ENCODE peak calls at places on chromosomes 5 and 9, in eight cellular contexts. B is foreskin fibroblast, N is breast epithelium, V is tibial artery, Q is OCI-LY7, K is sigmoid colon, D is A549, R is mucosa of descending colon. G is an unnamed sample.

GRCh38 chr5:122849746-122850145 is 4.3 kb downstream of the SNX24 start:
- DNase-seq in V (no peak), N (no peak), K (no peak), D (no peak), Q (no peak), R (no peak), B (peak), G (no peak)

GRCh38 chr5:31149072-31149471 is 44.4 kb upstream of the CDH6 start:
- DNase-seq in R (no peak), N (no peak), B (no peak), Q (no peak), V (no peak), K (no peak), D (peak), G (no peak)

GRCh38 chr9:110340306-110340705 is 2.6 kb upstream of the TXNDC8 start:
- DNase-seq in B (peak), D (peak), R (no peak), V (no peak), Q (peak), K (no peak), N (no peak), G (no peak)

GRCh38 chr9:127885508-127886281 is 8.2 kb upstream of the AK1 start:
- DNase-seq in Q (no peak), B (no peak), D (no peak), R (no peak), K (no peak), V (no peak), N (no peak), G (no peak)

GRCh38 chr5:68631884-68632283 is 416.3 kb downstream of the PIK3R1 start:
- DNase-seq in K (no peak), B (no peak), D (no peak), R (no peak), V (no peak), Q (no peak), N (no peak), G (no peak)

GRCh38 chr5:51378778-51379652 is 4.2 kb upstream of the ISL1 start:
- DNase-seq in B (peak), Q (no peak), N (no peak), D (no peak), V (no peak), K (no peak), R (no peak), G (no peak)

GRCh38 chr5:95786821-95787408 is 35.6 kb downstream of the GLRX start:
- DNase-seq in D (no peak), Q (no peak), K (no peak), N (no peak), B (peak), V (no peak), R (no peak), G (no peak)

GRCh38 chr5:139839416-139839815 is 43.8 kb downstream of the PSD2 start:
- DNase-seq in B (no peak), D (no peak), K (peak), V (peak), N (no peak), Q (no peak), R (no peak), G (no peak)

GRCh38 chr5:180289433-180289832 is 2.5 kb downstream of the MAPK9 start:
- DNase-seq in K (no peak), V (no peak), B (no peak), N (peak), R (no peak), Q (no peak), D (no peak), G (no peak)

GRCh38 chr5:94094793-94095441 is 353.5 kb upstream of the POU5F2 start:
- DNase-seq in Q (no peak), B (peak), N (no peak), D (no peak), R (no peak), K (no peak), V (no peak), G (no peak)

GRCh38 chr9:127734747-127735529 is at the start of gene TOR2A:
- DNase-seq in Q (peak), K (peak), N (peak), B (peak), D (peak), V (peak), R (peak), G (peak)

GRCh38 chr5:147479949-147480348 is 29.9 kb downstream of the DPYSL3 start:
- DNase-seq in D (peak), R (no peak), Q (no peak), V (no peak), K (no peak), N (no peak), B (peak), G (no peak)

GRCh38 chr5:94674841-94675382 is 56.4 kb downstream of the SLF1 start:
- DNase-seq in N (no peak), K (no peak), V (no peak), Q (no peak), R (no peak), B (peak), D (no peak), G (no peak)

GRCh38 chr9:119004618-119004990 is 364.6 kb downstream of the BRINP1 start:
- DNase-seq in R (no peak), Q (no peak), V (peak), K (peak), D (peak), B (peak), N (peak), G (no peak)

GRCh38 chr5:80540691-80541090 is 29.4 kb downstream of the ANKRD34B start:
- DNase-seq in Q (no peak), D (no peak), K (no peak), N (no peak), R (no peak), V (no peak), B (no peak), G (no peak)

GRCh38 chr5:133916914-133917313 is 51.5 kb downstream of the C5orf15 start:
- DNase-seq in D (no peak), K (no peak), R (no peak), Q (no peak), V (no peak), N (no peak), B (no peak), G (no peak)

GRCh38 chr9:1726993-1727759 is 288.0 kb upstream of the SMARCA2 start:
- DNase-seq in V (no peak), R (no peak), N (no peak), Q (no peak), K (no peak), B (no peak), D (no peak), G (peak)

GRCh38 chr5:173301695-173302545 is 26.3 kb downstream of the STC2 start:
- DNase-seq in D (no peak), V (no peak), K (no peak), R (no peak), Q (no peak), B (no peak), N (no peak), G (no peak)

GRCh38 chr5:10420926-10421325 is 20.8 kb upstream of the ROPN1L start:
- DNase-seq in N (no peak), Q (no peak), B (no peak), V (no peak), K (no peak), D (no peak), R (no peak), G (no peak)

GRCh38 chr5:34854459-34855174 is 15.7 kb downstream of the TTC23L start:
- DNase-seq in R (no peak), K (no peak), B (no peak), D (no peak), Q (peak), V (no peak), N (no peak), G (no peak)

GRCh38 chr9:93020785-93021670 is 37.5 kb upstream of the SUSD3 start:
- DNase-seq in B (no peak), V (peak), K (peak), Q (no peak), D (no peak), N (no peak), R (peak), G (no peak)

GRCh38 chr9:124257865-124258764 is at the start of gene NEK6:
- DNase-seq in K (peak), B (peak), N (no peak), D (no peak), R (peak), Q (peak), V (peak), G (no peak)

GRCh38 chr9:116795859-116796258 is 108.8 kb downstream of the TRIM32 start:
- DNase-seq in Q (no peak), K (no peak), R (no peak), N (no peak), D (no peak), B (no peak), V (no peak), G (no peak)

GRCh38 chr5:125696762-125697161 is 726.4 kb upstream of the GRAMD2B start:
- DNase-seq in D (peak), V (no peak), N (no peak), K (no peak), B (peak), R (no peak), Q (no peak), G (no peak)

GRCh38 chr9:31304576-31304975 is 1079.9 kb upstream of the ACO1 start:
- DNase-seq in R (no peak), Q (no peak), N (no peak), B (peak), K (no peak), V (no peak), D (peak), G (no peak)

GRCh38 chr5:179959627-179960026 is 51.9 kb upstream of the TBC1D9B start:
- DNase-seq in V (no peak), R (no peak), Q (no peak), D (no peak), B (no peak), K (no peak), N (no peak), G (no peak)

GRCh38 chr5:36744678-36745659 is 131.6 kb upstream of the NIPBL start:
- DNase-seq in R (peak), K (peak), Q (peak), B (peak), V (peak), D (peak), N (peak), G (no peak)

GRCh38 chr5:36739751-36740221 is 133.4 kb downstream of the SLC1A3 start:
- DNase-seq in B (peak), K (no peak), V (peak), N (peak), Q (peak), R (peak), D (peak), G (peak)

GRCh38 chr5:36741138-36741537 is 134.7 kb downstream of the SLC1A3 start:
- DNase-seq in R (no peak), Q (no peak), K (no peak), B (peak), N (peak), V (no peak), D (no peak), G (no peak)

GRCh38 chr5:36744041-36744677 is 132.4 kb upstream of the NIPBL start:
- DNase-seq in N (no peak), Q (no peak), D (no peak), K (no peak), B (no peak), V (no peak), R (no peak), G (no peak)

DNA sequence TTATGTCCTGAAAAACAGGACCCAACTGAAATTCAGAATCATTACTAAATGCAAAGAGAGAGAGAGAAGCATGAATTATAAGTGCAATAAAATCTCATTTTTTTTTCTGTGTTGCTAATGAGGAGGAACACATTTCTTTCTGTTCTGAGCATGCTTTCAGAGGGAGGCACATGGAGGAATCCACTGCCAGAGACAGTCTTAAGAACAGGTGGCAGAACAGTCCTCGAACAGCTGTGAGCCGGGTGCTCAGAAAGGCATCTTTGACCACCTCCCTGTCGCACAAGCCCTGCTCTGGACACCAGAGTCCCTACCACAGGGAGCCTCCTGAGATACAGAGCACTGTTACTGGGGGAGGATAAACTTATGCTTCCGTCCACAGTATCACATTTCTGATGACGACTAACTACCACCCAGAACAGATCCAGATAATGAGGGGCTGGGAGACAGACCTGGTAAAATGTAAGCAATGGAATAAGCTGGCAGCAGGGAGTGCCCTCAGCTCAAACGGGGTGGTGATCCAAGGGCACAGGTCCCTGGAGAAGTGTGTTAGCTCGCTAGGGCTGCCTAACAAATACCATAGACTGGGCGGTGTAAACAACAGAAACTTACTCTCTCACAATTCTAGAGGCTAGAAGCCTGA is 134.0 kb downstream of the SLC1A3 start:
- DNase-seq in B (peak), Q (no peak), D (no peak), V (no peak), R (no peak), K (no peak), N (no peak), G (no peak)
- H3K4me3 ChIP-seq in B (no peak), Q (no peak), D (no peak), V (no peak), R (no peak), K (no peak), N (no peak), G (no peak)

DNA sequence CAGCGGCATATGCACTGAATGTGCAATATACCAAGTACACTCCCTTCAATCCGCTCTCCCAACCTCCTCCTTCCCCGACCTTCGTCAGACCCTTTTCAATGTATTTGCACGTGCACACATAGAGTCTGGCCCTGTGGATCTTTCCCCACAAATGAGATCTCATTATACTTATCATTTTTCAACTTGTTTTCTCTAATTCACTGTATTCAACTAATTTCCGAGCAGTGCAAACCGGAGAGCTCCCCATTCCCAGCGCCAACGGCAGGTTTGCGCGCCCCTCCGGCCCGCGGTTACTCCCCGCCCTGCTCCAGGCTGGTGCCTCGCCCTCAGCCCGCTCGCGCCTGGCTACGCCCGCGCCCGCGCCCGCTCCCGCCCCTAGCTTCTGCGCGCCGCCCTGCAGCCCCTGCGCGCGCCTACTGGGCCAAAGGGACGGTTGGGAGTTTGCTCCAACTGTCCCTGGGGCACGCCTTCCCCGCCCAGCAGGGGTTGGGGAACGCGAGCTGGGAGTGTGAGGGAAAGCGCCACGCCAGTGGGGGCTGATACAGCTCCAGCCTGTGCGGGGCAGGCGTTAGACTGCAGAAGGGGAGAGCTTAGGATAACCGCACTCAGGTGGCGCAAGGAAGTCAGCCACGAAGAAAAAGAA is 3.3 kb upstream of the CDC20B start:
- DNase-seq in N (no peak), Q (peak), B (peak), K (no peak), R (peak), D (peak), V (no peak), G (no peak)
- H3K4me3 ChIP-seq in N (no peak), Q (peak), B (peak), K (peak), R (no peak), D (peak), V (peak), G (peak)

GRCh38 chr5:100896054-100896453 is 7.0 kb downstream of the ST8SIA4 start:
- DNase-seq in K (no peak), V (no peak), Q (no peak), R (no peak), D (no peak), B (no peak), N (no peak), G (no peak)

GRCh38 chr5:100899675-100900074 is 3.4 kb downstream of the ST8SIA4 start:
- DNase-seq in V (no peak), Q (no peak), D (no peak), R (no peak), K (no peak), N (no peak), B (no peak), G (no peak)

GRCh38 chr5:100900142-100900795 is 2.8 kb downstream of the ST8SIA4 start:
- DNase-seq in B (peak), K (peak), R (peak), D (peak), V (peak), Q (peak), N (no peak), G (no peak)

GRCh38 chr5:100900796-100901731 is 2.0 kb downstream of the ST8SIA4 start:
- DNase-seq in Q (peak), K (peak), N (peak), D (peak), B (peak), R (peak), V (peak), G (peak)

DNA sequence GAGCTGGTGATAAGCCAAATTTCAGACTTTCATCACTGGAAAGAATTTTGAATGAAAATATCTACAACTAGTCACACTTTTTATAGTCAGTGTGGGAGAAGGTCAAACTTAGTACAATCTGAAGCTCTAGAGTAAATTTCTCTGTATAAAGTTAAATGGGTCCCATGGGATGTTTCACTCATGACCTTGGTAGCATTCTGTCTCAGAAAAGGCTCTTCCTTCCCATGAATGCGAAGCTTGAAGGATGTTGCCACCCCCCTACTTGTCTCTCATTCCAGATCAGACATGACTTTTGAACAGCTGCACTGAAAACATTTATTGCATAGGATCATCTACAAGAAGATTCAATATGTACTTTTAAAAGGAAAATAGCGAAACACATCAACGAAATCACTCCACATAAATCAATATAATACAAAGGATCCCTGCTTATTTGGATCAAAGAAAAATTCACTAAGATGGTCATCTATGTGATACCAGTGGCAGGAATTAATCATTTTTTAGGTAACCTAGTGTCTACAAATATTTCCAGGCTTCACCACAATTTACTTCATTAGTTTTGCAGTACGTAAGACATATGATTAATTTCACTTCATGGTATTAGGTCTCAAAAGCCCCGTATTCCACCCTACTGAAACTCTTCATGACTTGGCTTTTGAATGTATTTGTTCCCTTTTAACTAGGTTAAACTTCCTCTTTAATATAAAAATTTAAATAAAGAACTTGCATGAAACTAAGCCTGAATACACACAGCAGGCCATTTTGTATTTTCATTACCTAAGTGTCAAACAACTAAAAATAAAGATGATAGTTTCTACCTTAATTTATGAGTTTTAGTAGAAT is 4.4 kb downstream of the ST8SIA4 start:
- DNase-seq in V (no peak), K (no peak), N (no peak), Q (peak), D (no peak), B (no peak), R (no peak), G (no peak)
- H3K4me3 ChIP-seq in V (no peak), K (no peak), N (no peak), Q (peak), D (no peak), B (no peak), R (no peak), G (no peak)

DNA sequence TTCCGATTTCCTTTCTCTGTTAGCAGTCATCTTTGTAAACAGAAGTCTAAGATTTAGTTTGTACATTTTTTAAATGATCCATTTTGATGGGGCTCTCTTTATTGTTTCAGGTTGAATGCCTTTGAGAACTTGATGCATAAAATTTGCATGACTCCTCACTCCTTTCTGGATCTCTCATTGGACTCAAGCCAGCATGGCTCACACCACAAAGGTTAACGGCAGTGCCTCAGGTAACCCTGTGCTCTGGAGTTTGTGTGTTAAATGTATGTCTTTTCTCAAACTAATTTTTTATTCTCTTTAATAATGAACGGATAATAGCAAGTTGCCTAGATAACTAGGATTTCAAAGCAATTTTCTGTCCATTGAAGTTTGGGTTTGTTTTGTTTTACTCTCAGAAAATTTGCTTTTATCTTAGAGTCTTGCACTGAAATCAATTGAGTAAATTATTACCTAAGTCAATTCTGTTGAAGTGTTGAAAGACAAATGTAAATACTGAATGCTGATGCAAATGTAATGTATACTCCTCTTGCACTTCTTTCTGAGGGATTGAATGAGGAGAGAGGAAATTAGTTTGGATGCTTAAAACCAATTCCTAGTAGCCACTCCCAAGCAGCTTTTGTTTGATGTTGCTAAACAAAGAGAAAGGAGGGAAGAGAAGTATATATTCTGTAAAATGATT is 164.6 kb upstream of the DMRT1 start:
- DNase-seq in B (no peak), N (no peak), D (no peak), Q (no peak), K (no peak), R (no peak), V (no peak), G (no peak)
- H3K4me3 ChIP-seq in B (no peak), N (peak), D (peak), Q (no peak), K (peak), R (no peak), V (peak), G (no peak)

G was measured in Jurkat, Clone E6-1.